ENCODE peak calls at places on chromosomes 11 and 22, in six cellular contexts. One of them, this sample, is unnamed.
A peak's percentile ranks its signal among the peaks of the same experiment; 100 is the strongest.

GRCh38 chr11:113398669-113399430 is 11.3 kb downstream of the ANKK1 start:
- DNase-seq in NAMALWA: no peak
- DNase-seq in fibroblast of pulmonary artery: no peak
- DNase-seq in activated CD8-positive, alpha-beta memory T cell treated with anti-CD3 and anti-CD28 coated beads, Interleukin-2, amount 50 U/mL, for 48 hours: no peak
- DNase-seq in astrocyte of the spinal cord: no peak
- DNase-seq in GM20000: no peak
- DNase-seq in this sample: no peak

GRCh38 chr11:130847517-130847916 is 68.8 kb downstream of the SNX19 start:
- DNase-seq in NAMALWA: no peak
- DNase-seq in fibroblast of pulmonary artery: peak; percentile 75
- DNase-seq in activated CD8-positive, alpha-beta memory T cell treated with anti-CD3 and anti-CD28 coated beads, Interleukin-2, amount 50 U/mL, for 48 hours: no peak
- DNase-seq in astrocyte of the spinal cord: peak; percentile 83
- DNase-seq in GM20000: no peak
- DNase-seq in this sample: peak; percentile 94

GRCh38 chr11:115257286-115258077 is 246.7 kb downstream of the CADM1 start:
- DNase-seq in NAMALWA: peak; percentile 9
- DNase-seq in fibroblast of pulmonary artery: no peak
- DNase-seq in activated CD8-positive, alpha-beta memory T cell treated with anti-CD3 and anti-CD28 coated beads, Interleukin-2, amount 50 U/mL, for 48 hours: no peak
- DNase-seq in astrocyte of the spinal cord: no peak
- DNase-seq in GM20000: no peak
- DNase-seq in this sample: no peak

GRCh38 chr22:43508489-43508888 is 96.7 kb downstream of the MPPED1 start:
- DNase-seq in NAMALWA: no peak
- DNase-seq in fibroblast of pulmonary artery: no peak
- DNase-seq in activated CD8-positive, alpha-beta memory T cell treated with anti-CD3 and anti-CD28 coated beads, Interleukin-2, amount 50 U/mL, for 48 hours: no peak
- DNase-seq in astrocyte of the spinal cord: no peak
- DNase-seq in GM20000: no peak
- DNase-seq in this sample: no peak

GRCh38 chr11:5174934-5175333 is 20.4 kb upstream of the OR52A1 start:
- DNase-seq in NAMALWA: no peak
- DNase-seq in fibroblast of pulmonary artery: no peak
- DNase-seq in activated CD8-positive, alpha-beta memory T cell treated with anti-CD3 and anti-CD28 coated beads, Interleukin-2, amount 50 U/mL, for 48 hours: no peak
- DNase-seq in astrocyte of the spinal cord: no peak
- DNase-seq in GM20000: no peak
- DNase-seq in this sample: no peak

GRCh38 chr11:69278091-69278867 is 15.7 kb upstream of the MYEOV start:
- DNase-seq in NAMALWA: no peak
- DNase-seq in fibroblast of pulmonary artery: no peak
- DNase-seq in activated CD8-positive, alpha-beta memory T cell treated with anti-CD3 and anti-CD28 coated beads, Interleukin-2, amount 50 U/mL, for 48 hours: no peak
- DNase-seq in astrocyte of the spinal cord: peak; percentile 14
- DNase-seq in GM20000: no peak
- DNase-seq in this sample: peak; percentile 20

GRCh38 chr11:119488256-119488995 is 65.5 kb upstream of the THY1 start:
- DNase-seq in NAMALWA: no peak
- DNase-seq in fibroblast of pulmonary artery: no peak
- DNase-seq in activated CD8-positive, alpha-beta memory T cell treated with anti-CD3 and anti-CD28 coated beads, Interleukin-2, amount 50 U/mL, for 48 hours: peak; percentile 30
- DNase-seq in astrocyte of the spinal cord: no peak
- DNase-seq in GM20000: no peak
- DNase-seq in this sample: no peak

GRCh38 chr11:75925785-75926164 is 110.8 kb downstream of the UVRAG start:
- DNase-seq in NAMALWA: no peak
- DNase-seq in fibroblast of pulmonary artery: peak; percentile 34
- DNase-seq in activated CD8-positive, alpha-beta memory T cell treated with anti-CD3 and anti-CD28 coated beads, Interleukin-2, amount 50 U/mL, for 48 hours: no peak
- DNase-seq in astrocyte of the spinal cord: peak; percentile 33
- DNase-seq in GM20000: no peak
- DNase-seq in this sample: no peak

GRCh38 chr11:2582958-2583604 is 116.7 kb downstream of the KCNQ1OT1 start:
- DNase-seq in NAMALWA: no peak
- DNase-seq in fibroblast of pulmonary artery: no peak
- DNase-seq in activated CD8-positive, alpha-beta memory T cell treated with anti-CD3 and anti-CD28 coated beads, Interleukin-2, amount 50 U/mL, for 48 hours: peak; percentile 40
- DNase-seq in astrocyte of the spinal cord: no peak
- DNase-seq in GM20000: no peak
- DNase-seq in this sample: no peak

GRCh38 chr11:124915541-124916369 is 3.3 kb upstream of the HEPN1 start:
- DNase-seq in NAMALWA: no peak
- DNase-seq in fibroblast of pulmonary artery: peak; percentile 62
- DNase-seq in activated CD8-positive, alpha-beta memory T cell treated with anti-CD3 and anti-CD28 coated beads, Interleukin-2, amount 50 U/mL, for 48 hours: no peak
- DNase-seq in astrocyte of the spinal cord: peak; percentile 48
- DNase-seq in GM20000: no peak
- DNase-seq in this sample: peak; percentile 66

GRCh38 chr11:67392182-67392715 is 463 bp downstream of the RAD9A start:
- DNase-seq in NAMALWA: no peak
- DNase-seq in fibroblast of pulmonary artery: no peak
- DNase-seq in activated CD8-positive, alpha-beta memory T cell treated with anti-CD3 and anti-CD28 coated beads, Interleukin-2, amount 50 U/mL, for 48 hours: no peak
- DNase-seq in astrocyte of the spinal cord: no peak
- DNase-seq in GM20000: peak; percentile 12
- DNase-seq in this sample: no peak

GRCh38 chr11:101407324-101407723 is 176.5 kb downstream of the TRPC6 start:
- DNase-seq in NAMALWA: no peak
- DNase-seq in fibroblast of pulmonary artery: no peak
- DNase-seq in activated CD8-positive, alpha-beta memory T cell treated with anti-CD3 and anti-CD28 coated beads, Interleukin-2, amount 50 U/mL, for 48 hours: no peak
- DNase-seq in astrocyte of the spinal cord: peak; percentile 7
- DNase-seq in GM20000: no peak
- DNase-seq in this sample: no peak

GRCh38 chr11:1335811-1336761 is 26.7 kb upstream of the TOLLIP start:
- DNase-seq in NAMALWA: peak; percentile 30
- DNase-seq in fibroblast of pulmonary artery: peak; percentile 90
- DNase-seq in activated CD8-positive, alpha-beta memory T cell treated with anti-CD3 and anti-CD28 coated beads, Interleukin-2, amount 50 U/mL, for 48 hours: peak; percentile 82
- DNase-seq in astrocyte of the spinal cord: peak; percentile 43
- DNase-seq in GM20000: peak; percentile 74
- DNase-seq in this sample: peak; percentile 33

GRCh38 chr11:87454246-87454645 is 416.5 kb downstream of the TMEM135 start:
- DNase-seq in NAMALWA: peak; percentile 82
- DNase-seq in fibroblast of pulmonary artery: no peak
- DNase-seq in activated CD8-positive, alpha-beta memory T cell treated with anti-CD3 and anti-CD28 coated beads, Interleukin-2, amount 50 U/mL, for 48 hours: no peak
- DNase-seq in astrocyte of the spinal cord: peak; percentile 48
- DNase-seq in GM20000: peak; percentile 8
- DNase-seq in this sample: peak; percentile 40

GRCh38 chr11:133681901-133682300 is 149.6 kb upstream of the OPCML start:
- DNase-seq in NAMALWA: no peak
- DNase-seq in fibroblast of pulmonary artery: no peak
- DNase-seq in activated CD8-positive, alpha-beta memory T cell treated with anti-CD3 and anti-CD28 coated beads, Interleukin-2, amount 50 U/mL, for 48 hours: no peak
- DNase-seq in astrocyte of the spinal cord: no peak
- DNase-seq in GM20000: no peak
- DNase-seq in this sample: no peak